ENCODE peak calls at places on chromosomes 6 and 20, in four cellular contexts. X is GM06990, J is cardiac muscle cell, C is fibroblast of mammary gland. N is an unnamed sample.

GRCh38 chr6:17293395-17293794 is 12.2 kb downstream of the RBM24 start:
- DNase-seq in X (no peak), J (no peak), C (no peak), N (no peak)

GRCh38 chr20:15702161-15702560 is 871.1 kb downstream of the KIF16B start:
- DNase-seq in X (no peak), J (no peak), C (peak; percentile 50), N (no peak)

GRCh38 chr20:58075565-58075964 is 152.9 kb downstream of the ANKRD60 start:
- DNase-seq in J (no peak), C (no peak), X (no peak), N (no peak)

GRCh38 chr6:170048615-170049256 is 242.1 kb downstream of the DLL1 start:
- DNase-seq in X (no peak), C (peak; percentile 45), J (peak; percentile 56), N (no peak)

GRCh38 chr6:81894286-81894685 is 141.8 kb upstream of the TENT5A start:
- DNase-seq in J (peak; percentile 88), C (peak; percentile 85), X (no peak), N (no peak)

GRCh38 chr6:15065603-15066002 is 180.3 kb upstream of the JARID2 start:
- DNase-seq in C (peak; percentile 46), X (no peak), J (no peak), N (peak; percentile 67)

GRCh38 chr6:11490996-11491395 is 46.6 kb upstream of the TMEM170B start:
- DNase-seq in X (no peak), C (no peak), J (no peak), N (no peak)

GRCh38 chr6:151141685-151142084 is 98.1 kb upstream of the AKAP12 start:
- DNase-seq in C (peak; percentile 21), X (no peak), J (peak; percentile 92), N (no peak)

GRCh38 chr6:113301651-113302050 is 555.5 kb upstream of the MARCKS start:
- DNase-seq in X (no peak), J (no peak), C (peak; percentile 60), N (no peak)

GRCh38 chr6:15549371-15549770 is 113.5 kb downstream of the DTNBP1 start:
- DNase-seq in C (no peak), X (no peak), J (no peak), N (no peak)

GRCh38 chr20:53711333-53712211 is 117.9 kb upstream of the ZNF217 start:
- DNase-seq in C (no peak), X (no peak), J (no peak), N (no peak)

GRCh38 chr20:47678536-47678935 is 106.7 kb downstream of the SULF2 start:
- DNase-seq in C (no peak), X (no peak), J (no peak), N (no peak)

GRCh38 chr6:90868256-90868655 is 281.4 kb upstream of the MAP3K7 start:
- DNase-seq in C (no peak), J (no peak), X (no peak), N (no peak)

GRCh38 chr6:54654376-54654775 is 192.2 kb upstream of the FAM83B start:
- DNase-seq in J (no peak), X (no peak), C (no peak), N (no peak)

GRCh38 chr6:145569140-145569539 is 166.2 kb downstream of the EPM2A start:
- DNase-seq in X (no peak), C (peak; percentile 70), J (no peak), N (no peak)

GRCh38 chr6:128630213-128630612 is 109.8 kb upstream of the PTPRK start:
- DNase-seq in X (peak; percentile 2), C (no peak), J (no peak), N (no peak)

GRCh38 chr6:41439524-41440418 is 104.4 kb downstream of the NCR2 start:
- DNase-seq in C (no peak), J (peak; percentile 14), X (peak; percentile 52), N (no peak)

GRCh38 chr6:81940451-81940850 is 188.0 kb upstream of the TENT5A start:
- DNase-seq in X (no peak), C (no peak), J (no peak), N (no peak)

GRCh38 chr20:57710841-57711240 is 1.0 kb upstream of the PMEPA1 start:
- DNase-seq in X (no peak), J (no peak), C (no peak), N (no peak)

GRCh38 chr20:49343246-49343645 is 65.4 kb upstream of the ZNFX1 start:
- DNase-seq in C (no peak), X (no peak), J (no peak), N (no peak)

GRCh38 chr20:49344140-49344539 is 66.3 kb upstream of the ZNFX1 start:
- DNase-seq in X (no peak), C (no peak), J (no peak), N (no peak)

GRCh38 chr20:49345538-49345937 is 67.7 kb upstream of the ZNFX1 start:
- DNase-seq in C (peak; percentile 47), J (peak; percentile 58), X (no peak), N (peak; percentile 54)

GRCh38 chr20:49346682-49347081 is 68.8 kb upstream of the ZNFX1 start:
- DNase-seq in X (no peak), J (no peak), C (no peak), N (no peak)

GRCh38 chr20:49344975-49345374 is 67.1 kb upstream of the ZNFX1 start:
- DNase-seq in X (no peak), J (peak; percentile 94), C (peak; percentile 91), N (peak; percentile 89)
- H3K4me3 ChIP-seq in X (no peak overlapping the region), J (no peak overlapping the region), C (no peak overlapping the region), N (peak overlapping the region; percentile 18)

DNA sequence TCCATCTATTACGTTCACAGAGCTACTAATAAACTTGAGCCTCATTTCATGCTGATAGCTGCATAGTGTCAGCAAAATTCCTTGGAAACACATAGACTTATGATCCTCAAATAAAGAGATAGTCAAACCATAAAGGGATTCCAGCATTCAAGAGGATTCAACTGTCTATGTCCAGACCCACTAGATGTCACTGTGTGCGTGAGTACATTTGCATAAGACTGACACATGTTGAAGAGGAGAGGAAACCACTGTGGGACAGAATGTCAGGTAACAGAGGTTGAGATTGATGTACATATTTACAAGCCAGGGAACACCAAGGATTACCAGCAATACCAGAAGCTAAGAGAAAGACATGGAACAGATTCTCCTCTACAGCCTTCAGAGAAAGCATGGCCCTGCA is 266.5 kb downstream of the COL12A1 start:
- DNase-seq in J (peak; percentile 5), C (peak; percentile 49), X (no peak), N (no peak)
- TF ChIP-seq CTCF in J (no peak), C (peak; percentile 21), X (no peak), N (peak; percentile 3)

GRCh38 chr6:116105247-116105646 is 4.6 kb downstream of the NT5DC1 start:
- DNase-seq in C (no peak), J (no peak), X (no peak), N (no peak)

GRCh38 chr6:116108836-116109235 is 8.2 kb downstream of the NT5DC1 start:
- DNase-seq in X (no peak), J (no peak), C (no peak), N (no peak)

GRCh38 chr6:116101790-116102189 is 1.1 kb downstream of the NT5DC1 start:
- DNase-seq in C (no peak), J (no peak), X (no peak), N (no peak)

GRCh38 chr6:116102856-116103255 is 2.2 kb downstream of the NT5DC1 start:
- DNase-seq in X (no peak), J (no peak), C (no peak), N (no peak)

DNA sequence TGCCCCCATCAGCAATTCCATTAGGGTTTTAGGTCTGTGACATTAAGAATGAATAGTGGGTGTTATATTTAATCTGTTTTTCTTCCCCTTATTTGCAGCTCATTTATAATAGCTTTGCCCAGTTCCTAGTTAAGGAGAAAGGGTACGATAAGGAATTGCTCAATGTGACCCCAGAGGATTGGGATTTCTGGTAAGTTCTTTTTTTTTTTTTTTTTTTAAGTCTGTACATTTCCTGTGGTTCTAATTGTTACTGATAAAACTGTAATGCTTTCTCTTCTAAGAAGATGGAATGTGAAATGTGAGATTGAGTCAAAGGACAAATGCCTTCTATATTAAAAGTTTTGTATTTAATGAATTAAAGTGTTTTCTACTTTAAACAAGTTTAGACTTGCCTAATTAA is 5.5 kb downstream of the NT5DC1 start:
- DNase-seq in J (peak; percentile 90), C (peak; percentile 47), X (no peak), N (no peak)
- H3K4me3 ChIP-seq in J (no peak overlapping the region), C (no peak overlapping the region), X (no peak overlapping the region), N (no peak overlapping the region)

GRCh38 chr6:160519603-160520042 is 144.5 kb downstream of the LPA start:
- DNase-seq in J (no peak), C (no peak), X (no peak), N (no peak)
- TF ChIP-seq CTCF in J (peak; percentile 96), C (peak; percentile 90), X (peak; percentile 91), N (peak; percentile 92)